ENCODE peak calls at places on chromosomes 16 and 17, in six cellular contexts. L is A549, I is K562, F is GM12878, X is HepG2, S is upper lobe of left lung. V is an unnamed sample.

GRCh38 chr17:27559506-27559931 is 71.5 kb upstream of the LGALS9 start:
- ATAC-seq in L (peak; percentile 42), I (peak; percentile 24), F (no peak), X (peak; percentile 66), S (peak; percentile 45), V (peak; percentile 68)

GRCh38 chr17:7951143-7951792 is 19.3 kb downstream of the CNTROB start:
- ATAC-seq in L (no peak), I (no peak), F (peak; percentile 99), X (no peak), S (peak; percentile 57), V (no peak)

GRCh38 chr16:74991593-74992403 is 6.9 kb upstream of the WDR59 start:
- ATAC-seq in L (peak; percentile 30), I (peak; percentile 66), F (no peak), X (peak; percentile 93), S (no peak), V (no peak)

GRCh38 chr17:17663160-17664072 is 17.8 kb upstream of the RAI1 start:
- ATAC-seq in L (peak; percentile 87), I (peak; percentile 92), F (peak; percentile 95), X (peak; percentile 65), S (peak; percentile 56), V (peak; percentile 36)

GRCh38 chr17:74268052-74268451 is 6.0 kb upstream of the DNAI2 start:
- ATAC-seq in L (no peak), I (no peak), F (no peak), X (no peak), S (peak; percentile 56), V (no peak)

GRCh38 chr16:27344707-27345106 is 30.9 kb downstream of the IL4R start:
- ATAC-seq in L (no peak), I (no peak), F (no peak), X (no peak), S (no peak), V (no peak)

GRCh38 chr16:65576631-65577030 is 454.8 kb upstream of the CDH11 start:
- ATAC-seq in L (no peak), I (peak; percentile 84), F (no peak), X (peak; percentile 59), S (no peak), V (no peak)

GRCh38 chr17:36994438-36994837 is 45.7 kb downstream of the AATF start:
- ATAC-seq in L (no peak), I (no peak), F (no peak), X (no peak), S (no peak), V (no peak)

GRCh38 chr17:5672815-5673430 is 88.6 kb upstream of the NLRP1 start:
- ATAC-seq in L (no peak), I (peak; percentile 21), F (peak; percentile 62), X (no peak), S (peak; percentile 22), V (no peak)

GRCh38 chr17:79220201-79220714 is 145.6 kb downstream of the ENGASE start:
- ATAC-seq in L (no peak), I (no peak), F (no peak), X (no peak), S (no peak), V (no peak)

GRCh38 chr16:88515405-88515804 is 54.8 kb upstream of the ZC3H18 start:
- ATAC-seq in L (no peak), I (no peak), F (no peak), X (no peak), S (no peak), V (no peak)

GRCh38 chr17:48577946-48578615 is at the start of gene HOXB4:
- ATAC-seq in L (no peak), I (peak; percentile 50), F (peak; percentile 80), X (no peak), S (no peak), V (peak; percentile 66)

GRCh38 chr16:58027341-58028167 is 2.0 kb downstream of the MMP15 start:
- ATAC-seq in L (peak; percentile 81), I (peak; percentile 16), F (peak; percentile 9), X (peak; percentile 1), S (peak; percentile 54), V (no peak)

GRCh38 chr17:74368341-74369152 is 1.2 kb downstream of the GPR142 start:
- ATAC-seq in L (peak; percentile 89), I (peak; percentile 91), F (peak; percentile 93), X (peak; percentile 76), S (peak; percentile 83), V (peak; percentile 66)

GRCh38 chr17:74037320-74037719 is 166.2 kb upstream of the RPL38 start:
- ATAC-seq in L (peak; percentile 71), I (peak; percentile 28), F (no peak), X (no peak), S (no peak), V (no peak)

GRCh38 chr16:67399218-67399733 is 6.0 kb upstream of the TPPP3 start:
- ATAC-seq in L (peak; percentile 83), I (peak; percentile 88), F (peak; percentile 85), X (peak; percentile 4), S (peak; percentile 58), V (peak; percentile 40)

GRCh38 chr16:57382535-57383275 is 10.4 kb downstream of the CX3CL1 start:
- ATAC-seq in L (peak; percentile 46), I (no peak), F (no peak), X (peak; percentile 20), S (no peak), V (no peak)

DNA sequence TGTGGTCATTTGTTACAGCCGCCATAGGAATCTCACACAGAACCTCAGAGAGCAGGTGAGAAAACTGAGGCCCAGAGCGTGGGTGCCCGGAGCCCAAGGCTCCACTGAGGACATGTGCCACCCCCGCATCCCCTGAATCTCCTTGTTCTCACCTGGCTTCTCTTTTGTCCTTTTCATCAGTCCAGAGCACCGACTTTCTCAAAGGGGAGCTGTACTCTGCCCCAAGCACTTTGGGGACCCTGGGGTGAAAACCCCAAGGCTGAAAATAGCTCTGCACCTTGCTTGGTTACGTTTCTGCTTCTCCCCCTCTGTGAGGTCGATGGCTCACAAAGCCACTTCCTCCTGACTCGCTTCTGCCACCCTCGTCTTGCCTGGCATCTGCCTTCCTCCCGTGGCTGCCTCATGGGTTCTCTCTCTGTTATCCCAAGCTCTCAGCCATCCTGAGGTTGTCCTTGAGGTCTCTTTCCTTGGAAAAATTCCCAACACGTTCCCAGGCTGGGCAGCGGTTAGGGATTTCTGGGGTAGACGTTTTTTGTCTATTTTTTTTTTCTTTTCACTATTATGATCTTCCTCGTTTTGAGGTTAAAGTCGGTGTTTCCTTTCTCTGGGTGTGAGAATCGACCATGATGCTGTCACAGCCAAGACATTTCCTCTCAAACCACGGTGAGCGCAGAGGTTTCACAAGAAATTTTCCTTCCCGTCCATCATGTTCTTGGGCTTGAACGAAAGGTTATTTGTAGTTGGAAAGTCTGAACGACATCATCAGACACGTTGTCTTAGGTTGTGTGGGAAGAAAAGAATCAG is 37.2 kb downstream of the IRF8 start:
- ATAC-seq in L (no peak), I (no peak), F (peak; percentile 93), X (no peak), S (no peak), V (no peak)
- H3K27ac ChIP-seq in L (no peak overlapping the region), I (no peak overlapping the region), F (peak overlapping the region; percentile 97), X (no peak overlapping the region), S (peak overlapping the region; percentile 11), V (no peak overlapping the region)

GRCh38 chr16:89922884-89923639 is at the start of gene TUBB3:
- ATAC-seq in L (peak; percentile 15), I (peak; percentile 69), F (peak; percentile 35), X (peak; percentile 18), S (no peak), V (peak; percentile 56)

GRCh38 chr16:89922477-89922883 is 662 bp upstream of the TUBB3 start:
- ATAC-seq in L (peak; percentile 44), I (peak; percentile 47), F (no peak), X (peak; percentile 14), S (peak; percentile 31), V (peak; percentile 37)

GRCh38 chr16:89920723-89921122 is 2.1 kb downstream of the MC1R start:
- ATAC-seq in L (no peak), I (no peak), F (no peak), X (no peak), S (no peak), V (no peak)

GRCh38 chr16:89921131-89921698 is 1.9 kb upstream of the TUBB3 start:
- ATAC-seq in L (no peak), I (no peak), F (no peak), X (peak; percentile 14), S (no peak), V (no peak)

GRCh38 chr16:89921699-89922476 is 1.3 kb upstream of the TUBB3 start:
- ATAC-seq in L (peak; percentile 67), I (peak; percentile 74), F (no peak), X (peak; percentile 57), S (peak; percentile 70), V (peak; percentile 60)
- TF ChIP-seq POLR2A in L (peak; percentile 85), I (peak; percentile 79), F (no peak), X (peak; percentile 83), S (peak; percentile 32), V (no peak)

GRCh38 chr17:3002538-3003301 is 60.7 kb downstream of the OR1D5 start:
- ATAC-seq in L (no peak), I (no peak), F (peak; percentile 78), X (no peak), S (peak; percentile 3), V (no peak)

GRCh38 chr17:3003401-3004149 is 59.8 kb downstream of the OR1D5 start:
- ATAC-seq in L (peak; percentile 68), I (no peak), F (peak; percentile 72), X (no peak), S (peak; percentile 1), V (peak; percentile 20)

GRCh38 chr17:3004925-3005324 is 58.5 kb downstream of the OR1D5 start:
- ATAC-seq in L (no peak), I (no peak), F (no peak), X (no peak), S (peak; percentile 49), V (no peak)

GRCh38 chr17:3005696-3006095 is 57.7 kb downstream of the OR1D5 start:
- ATAC-seq in L (no peak), I (no peak), F (no peak), X (no peak), S (no peak), V (no peak)

GRCh38 chr17:3004150-3004801 is 59.1 kb downstream of the OR1D5 start:
- ATAC-seq in L (peak; percentile 91), I (no peak), F (peak; percentile 65), X (peak; percentile 63), S (peak; percentile 94), V (peak; percentile 96)
- TF ChIP-seq EP300 in L (peak; percentile 51), I (no peak), F (no peak), X (no peak), S (peak; percentile 39), V (peak; percentile 20)

GRCh38 chr17:81237591-81238489 is 1.0 kb downstream of the TEPSIN start:
- ATAC-seq in L (no peak), I (no peak), F (no peak), X (no peak), S (no peak), V (no peak)

GRCh38 chr17:81239714-81240555 is 817 bp downstream of the NDUFAF8 start:
- ATAC-seq in L (no peak), I (no peak), F (peak; percentile 44), X (no peak), S (no peak), V (no peak)

GRCh38 chr17:81236784-81237183 is 2.1 kb downstream of the TEPSIN start:
- ATAC-seq in L (no peak), I (no peak), F (no peak), X (no peak), S (no peak), V (no peak)

GRCh38 chr17:81238815-81239713 is at the start of the genes NDUFAF8 and TEPSIN:
- ATAC-seq in L (peak; percentile 97), I (peak; percentile 97), F (peak; percentile 96), X (peak; percentile 95), S (peak; percentile 98), V (peak; percentile 98)

DNA sequence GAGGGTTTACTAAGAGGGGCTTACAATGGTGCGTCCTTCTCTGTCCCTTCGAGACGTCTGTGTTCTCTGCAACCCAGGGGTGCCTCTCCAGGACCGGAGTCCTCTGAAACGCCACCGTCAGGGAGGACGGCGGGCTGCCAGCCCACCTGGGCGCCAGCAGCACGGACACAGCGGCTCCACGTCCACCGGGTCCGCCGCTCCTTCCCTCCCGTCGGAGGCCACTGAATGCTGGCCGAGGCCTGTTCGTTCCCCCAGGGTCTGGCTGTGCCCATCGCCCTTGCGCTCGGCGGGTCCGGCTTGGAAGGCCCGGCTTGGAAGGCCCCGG is 403 bp downstream of the TEPSIN start:
- ATAC-seq in L (no peak), I (no peak), F (no peak), X (peak; percentile 0), S (no peak), V (no peak)
- H3K27ac ChIP-seq in L (peak overlapping the region; percentile 89), I (peak overlapping the region; percentile 54), F (peak overlapping the region; percentile 35), X (peak overlapping the region; percentile 48), S (peak overlapping the region; percentile 79), V (peak overlapping the region; percentile 77)

V was measured in gastroesophageal sphincter.